ENCODE peak calls at places on chromosome 12, in seven cellular contexts. Z is WTC11; P is astrocyte of the cerebellum; H is renal cortical epithelial cell; X is effector memory CD4-positive, alpha-beta T cell; N is amygdala; A is PC-3. V is an unnamed sample.

GRCh38 chr12:96247567-96247962 is 53.4 kb downstream of the ELK3 start:
- DNase-seq in A (peak), P (no peak), N (no peak), Z (no peak), X (no peak), H (peak), V (no peak)

GRCh38 chr12:3227076-3227975 is 150.1 kb downstream of the TSPAN9 start:
- DNase-seq in H (no peak), N (no peak), A (no peak), P (no peak), Z (peak), X (no peak), V (no peak)

GRCh38 chr12:69019082-69019481 is 86.1 kb upstream of the CPM start:
- DNase-seq in P (no peak), N (no peak), X (no peak), A (no peak), Z (no peak), H (no peak), V (no peak)

GRCh38 chr12:40149673-40150260 is 43.9 kb upstream of the SLC2A13 start:
- DNase-seq in X (no peak), Z (no peak), H (no peak), A (peak), N (no peak), P (no peak), V (no peak)

GRCh38 chr12:52975820-52976573 is 27.1 kb downstream of the KRT18 start:
- DNase-seq in H (peak), A (peak), Z (peak), P (no peak), N (no peak), X (no peak), V (no peak)

GRCh38 chr12:29656762-29657538 is 126.8 kb downstream of the TMTC1 start:
- DNase-seq in P (no peak), A (no peak), H (no peak), N (no peak), X (no peak), Z (no peak), V (no peak)

GRCh38 chr12:26636710-26637328 is 196.2 kb downstream of the ITPR2 start:
- DNase-seq in A (peak), P (peak), Z (no peak), H (peak), X (no peak), N (no peak), V (no peak)

GRCh38 chr12:65670775-65671174 is 153.5 kb upstream of the HMGA2 start:
- DNase-seq in H (peak), P (no peak), A (peak), N (no peak), Z (no peak), X (no peak), V (no peak)

GRCh38 chr12:7259060-7259459 is 44.8 kb upstream of the ACSM4 start:
- DNase-seq in P (no peak), N (no peak), H (no peak), X (no peak), Z (no peak), A (no peak), V (no peak)

GRCh38 chr12:76260390-76260748 is 87.8 kb downstream of the BBS10 start:
- DNase-seq in H (no peak), A (no peak), P (no peak), N (no peak), X (no peak), Z (no peak), V (no peak)

GRCh38 chr12:121668750-121669524 is 517 bp downstream of the MORN3 start:
- DNase-seq in H (no peak), A (peak), X (no peak), N (no peak), Z (peak), P (peak), V (no peak)

GRCh38 chr12:5085896-5086295 is 42.2 kb downstream of the KCNA5 start:
- DNase-seq in Z (no peak), N (no peak), X (no peak), P (peak), H (peak), A (peak), V (no peak)